ENCODE peak calls at places on chromosomes 11 and 22, in six cellular contexts. Y is adrenal gland, G is heart left ventricle, L is stomach, Q is IMR-90, X is A549. D is an unnamed sample. For H3K4me1, the result is how much of the 10 kb centered on the place peaks cover.

GRCh38 chr11:98101329-98101728 is 919.4 kb upstream of the CNTN5 start:
- DNase-seq in Y (no peak), G (no peak), L (no peak), Q (no peak), X (no peak), D (no peak)

GRCh38 chr22:30047364-30047738 is 32.9 kb upstream of the HORMAD2 start:
- DNase-seq in Y (no peak), G (no peak), L (no peak), Q (peak), X (no peak), D (no peak)

GRCh38 chr11:125166347-125166841 is 1.8 kb downstream of the PKNOX2 start:
- DNase-seq in Y (no peak), G (peak), L (no peak), Q (no peak), X (no peak), D (no peak)

GRCh38 chr11:117449111-117449693 is 121.5 kb downstream of the CEP164 start:
- DNase-seq in Y (no peak), G (no peak), L (no peak), Q (no peak), X (no peak), D (no peak)

GRCh38 chr11:65574147-65574962 is 1.5 kb upstream of the EHBP1L1 start:
- DNase-seq in Y (peak), G (peak), L (peak), Q (peak), X (peak), D (peak)

GRCh38 chr11:123086315-123086714 is 24.4 kb upstream of the HSPA8 start:
- DNase-seq in Y (peak), G (no peak), L (no peak), Q (no peak), X (no peak), D (no peak)

GRCh38 chr11:13289081-13289480 is 11.5 kb downstream of the BMAL1 start:
- DNase-seq in Y (no peak), G (no peak), L (no peak), Q (peak), X (peak), D (no peak)

GRCh38 chr11:74468521-74469280 is 1.4 kb upstream of the KCNE3 start:
- DNase-seq in Y (peak), G (no peak), L (no peak), Q (no peak), X (no peak), D (no peak)

GRCh38 chr22:45709866-45710265 is 38.2 kb downstream of the ATXN10 start:
- DNase-seq in Y (no peak), G (no peak), L (no peak), Q (peak), X (peak), D (no peak)

GRCh38 chr11:88297320-88298263 is 39.9 kb downstream of the CTSC start:
- DNase-seq in Y (no peak), G (no peak), L (no peak), Q (no peak), X (no peak), D (no peak)

GRCh38 chr22:31082606-31083376 is 1.7 kb downstream of the SMTN start:
- DNase-seq in Y (peak), G (peak), L (peak), Q (peak), X (peak), D (no peak)

GRCh38 chr11:13207665-13208594 is 69.7 kb upstream of the BMAL1 start:
- DNase-seq in Y (peak), G (peak), L (no peak), Q (peak), X (peak), D (no peak)

GRCh38 chr11:125293596-125293995 is 129.0 kb downstream of the PKNOX2 start:
- DNase-seq in Y (no peak), G (no peak), L (no peak), Q (no peak), X (no peak), D (no peak)

GRCh38 chr11:60951909-60952741 is at the start of gene SLC15A3:
- DNase-seq in Y (peak), G (peak), L (peak), Q (peak), X (no peak), D (peak)

GRCh38 chr22:20057596-20058268 is 22.3 kb upstream of the DGCR8 start:
- DNase-seq in Y (no peak), G (no peak), L (no peak), Q (no peak), X (no peak), D (no peak)

GRCh38 chr22:39308614-39309363 is 10.6 kb downstream of the RPL3 start:
- DNase-seq in Y (peak), G (no peak), L (peak), Q (peak), X (peak), D (peak)

GRCh38 chr11:124740277-124740882 is 638 bp downstream of the NRGN start:
- DNase-seq in Y (peak), G (peak), L (no peak), Q (no peak), X (peak), D (no peak)

GRCh38 chr22:28772633-28773460 is at the start of gene CCDC117:
- DNase-seq in Y (peak), G (peak), L (peak), Q (peak), X (peak), D (peak)

GRCh38 chr11:75380716-75381420 is 18.4 kb upstream of the RPS3 start:
- DNase-seq in Y (no peak), G (peak), L (no peak), Q (no peak), X (peak), D (no peak)

GRCh38 chr11:74168838-74169237 is 2.0 kb downstream of the C2CD3 start:
- DNase-seq in Y (no peak), G (no peak), L (no peak), Q (no peak), X (no peak), D (no peak)

GRCh38 chr11:75420224-75421034 is 12.6 kb downstream of the KLHL35 start:
- DNase-seq in Y (no peak), G (no peak), L (no peak), Q (no peak), X (no peak), D (no peak)

GRCh38 chr11:36657610-36658225 is 59.7 kb upstream of the RAG2 start:
- DNase-seq in Y (peak), G (no peak), L (no peak), Q (peak), X (no peak), D (no peak)

GRCh38 chr11:129933866-129934265 is 38.5 kb upstream of the NFRKB start:
- DNase-seq in Y (no peak), G (no peak), L (no peak), Q (no peak), X (no peak), D (no peak)

GRCh38 chr11:118108513-118108912 is 21.8 kb upstream of the SMIM35 start:
- DNase-seq in Y (no peak), G (no peak), L (no peak), Q (no peak), X (no peak), D (no peak)

GRCh38 chr11:57668467-57668890 is 565 bp downstream of the ZDHHC5 start:
- DNase-seq in Y (no peak), G (no peak), L (no peak), Q (no peak), X (no peak), D (no peak)

GRCh38 chr11:133382217-133382746 is 150.0 kb downstream of the OPCML start:
- DNase-seq in Y (no peak), G (no peak), L (no peak), Q (no peak), X (no peak), D (no peak)

GRCh38 chr22:42430486-42431125 is 1.6 kb downstream of the NFAM1 start:
- DNase-seq in Y (no peak), G (no peak), L (no peak), Q (no peak), X (no peak), D (no peak)

GRCh38 chr11:112499153-112499907 is 238.7 kb upstream of the PLET1 start:
- DNase-seq in Y (no peak), G (no peak), L (no peak), Q (no peak), X (no peak), D (no peak)
- H3K4me3 ChIP-seq in Y (no peak), G (no peak), L (no peak), Q (no peak), X (no peak), D (no peak)

GRCh38 chr11:131481317-131481716 is 110.9 kb downstream of the NTM start:
- DNase-seq in Y (no peak), G (no peak), L (no peak), Q (no peak), X (no peak), D (no peak)
- H3K4me1 ChIP-seq in Y (under half), G (under half), L (under half), Q (under half), X (under half), D (under half)

GRCh38 chr11:8339592-8340022 is 75.9 kb upstream of the LMO1 start:
- DNase-seq in Y (no peak), G (no peak), L (no peak), Q (no peak), X (no peak), D (no peak)
- TF ChIP-seq POLR2A in Y (no peak), G (no peak), L (no peak), Q (no peak), X (no peak), D (no peak)

GRCh38 chr11:44305643-44306468 is 4.1 kb downstream of the ALX4 start:
- DNase-seq in Y (no peak), G (no peak), L (peak), Q (no peak), X (no peak), D (peak)
- H3K4me3 ChIP-seq in Y (no peak), G (peak), L (peak), Q (peak), X (peak), D (peak)

D was measured in right lobe of liver.